ENCODE peak calls at places on chromosomes 6 and 20, in nine cellular contexts. W is mucosa of descending colon, Q is left ventricle myocardium inferior, B is HFF-Myc, M is neural crest cell, E is GM12865, H is SK-N-SH, C is psoas muscle, X is PC-9. Y is an unnamed sample.

GRCh38 chr6:168675375-168675774 is 234.4 kb downstream of the SMOC2 start:
- DNase-seq in W (no peak), H (no peak), C (no peak), E (no peak), M (no peak), X (no peak), B (no peak), Q (no peak), Y (no peak)

GRCh38 chr6:31495580-31495979 is 2.4 kb upstream of the MICB start:
- DNase-seq in E (peak), B (no peak), H (no peak), X (peak), Q (no peak), M (no peak), W (no peak), C (no peak), Y (peak)

GRCh38 chr6:105482227-105482839 is 79.5 kb upstream of the PREP start:
- DNase-seq in H (no peak), X (no peak), E (peak), B (no peak), M (no peak), Q (peak), W (peak), C (peak), Y (no peak)

GRCh38 chr6:24599686-24600399 is 46.1 kb downstream of the KIAA0319 start:
- DNase-seq in X (no peak), C (no peak), Q (no peak), E (no peak), M (no peak), W (no peak), H (no peak), B (no peak), Y (no peak)

GRCh38 chr6:138231399-138231886 is 13.2 kb upstream of the PBOV1 start:
- DNase-seq in E (no peak), W (peak), C (no peak), X (peak), H (no peak), M (no peak), Q (no peak), B (no peak), Y (no peak)

GRCh38 chr20:40532103-40532502 is 156.9 kb downstream of the MAFB start:
- DNase-seq in X (peak), E (peak), Q (no peak), M (no peak), H (no peak), B (no peak), W (no peak), C (no peak), Y (no peak)

GRCh38 chr20:21053002-21053762 is 53.0 kb downstream of the LINC00237 start:
- DNase-seq in C (no peak), W (no peak), H (peak), E (no peak), B (no peak), M (peak), X (no peak), Q (no peak), Y (no peak)

GRCh38 chr6:56593801-56594318 is 48.8 kb downstream of the DST start:
- DNase-seq in M (no peak), X (no peak), Q (no peak), B (no peak), E (peak), W (no peak), C (no peak), H (no peak), Y (no peak)

GRCh38 chr6:117352466-117353081 is 73.2 kb downstream of the ROS1 start:
- DNase-seq in C (no peak), B (no peak), X (no peak), E (peak), M (no peak), Q (no peak), H (no peak), W (peak), Y (peak)

GRCh38 chr6:21500894-21501293 is 92.7 kb upstream of the SOX4 start:
- DNase-seq in E (no peak), X (no peak), M (no peak), W (peak), B (no peak), H (no peak), C (no peak), Q (no peak), Y (no peak)

GRCh38 chr20:36157610-36158009 is 3.1 kb downstream of the EPB41L1 start:
- DNase-seq in X (no peak), M (no peak), C (peak), Q (no peak), E (no peak), B (no peak), H (no peak), W (no peak), Y (no peak)

GRCh38 chr6:145295746-145296145 is 439.6 kb downstream of the EPM2A start:
- DNase-seq in B (no peak), X (no peak), Q (no peak), E (no peak), H (no peak), M (no peak), C (no peak), W (no peak), Y (no peak)

GRCh38 chr20:60000271-60001026 is 42.2 kb downstream of the CDH26 start:
- DNase-seq in C (no peak), H (no peak), Q (no peak), W (no peak), M (no peak), E (no peak), B (no peak), X (no peak), Y (no peak)

GRCh38 chr6:111417181-111417585 is 65.8 kb downstream of the REV3L start:
- DNase-seq in E (no peak), C (no peak), B (no peak), W (peak), Q (no peak), X (no peak), M (no peak), H (peak), Y (peak)

GRCh38 chr20:6838181-6838826 is 70.8 kb downstream of the BMP2 start:
- DNase-seq in M (no peak), X (no peak), E (peak), C (no peak), B (no peak), H (no peak), W (no peak), Q (no peak), Y (no peak)

GRCh38 chr6:19691465-19692167 is 145.6 kb upstream of the ID4 start:
- DNase-seq in Q (no peak), E (no peak), X (no peak), C (no peak), W (no peak), M (peak), H (peak), B (no peak), Y (no peak)

GRCh38 chr6:5582758-5583157 is 321.4 kb downstream of the FARS2 start:
- DNase-seq in C (no peak), E (no peak), X (no peak), Q (no peak), W (no peak), B (no peak), H (no peak), M (no peak), Y (no peak)

GRCh38 chr6:20846602-20847028 is 312.4 kb downstream of the CDKAL1 start:
- DNase-seq in E (peak), C (no peak), Q (no peak), H (no peak), M (no peak), W (no peak), X (no peak), B (no peak), Y (no peak)

GRCh38 chr6:100479180-100480035 is 14.7 kb upstream of the SIM1 start:
- DNase-seq in M (no peak), C (no peak), W (no peak), B (no peak), Q (no peak), H (no peak), X (no peak), E (peak), Y (peak)

GRCh38 chr20:61440548-61441055 is 188.5 kb downstream of the CDH4 start:
- DNase-seq in C (no peak), W (no peak), E (no peak), H (no peak), Q (no peak), M (no peak), X (no peak), B (no peak), Y (no peak)

GRCh38 chr6:43919774-43920173 is 149.8 kb downstream of the VEGFA start:
- DNase-seq in Q (no peak), H (no peak), B (no peak), C (no peak), W (no peak), X (no peak), M (no peak), E (no peak), Y (no peak)

GRCh38 chr6:35898003-35898402 is 22.9 kb downstream of the SRPK1 start:
- DNase-seq in H (no peak), Q (no peak), X (no peak), B (no peak), C (no peak), E (no peak), W (no peak), M (no peak), Y (no peak)

GRCh38 chr20:19713851-19714716 is 44.0 kb upstream of the RIN2 start:
- DNase-seq in E (no peak), B (no peak), H (no peak), C (no peak), Q (no peak), W (peak), X (no peak), M (no peak), Y (no peak)

GRCh38 chr6:169070506-169071176 is 183.0 kb downstream of the THBS2 start:
- DNase-seq in H (no peak), C (peak), M (no peak), W (peak), B (peak), E (no peak), Q (peak), X (peak), Y (peak)

GRCh38 chr6:45423901-45424627 is 46.3 kb upstream of the SUPT3H start:
- DNase-seq in C (peak), W (no peak), M (peak), B (no peak), H (peak), X (no peak), E (peak), Q (peak), Y (no peak)

GRCh38 chr6:33702345-33702977 is 9.0 kb downstream of the UQCC2 start:
- DNase-seq in M (no peak), C (no peak), E (peak), B (no peak), X (no peak), Q (no peak), W (no peak), H (peak), Y (peak)
- TF ChIP-seq CTCF in M (peak), C (peak), E (peak), B (peak), X (peak), Q (peak), W (no peak), H (peak), Y (peak)

DNA sequence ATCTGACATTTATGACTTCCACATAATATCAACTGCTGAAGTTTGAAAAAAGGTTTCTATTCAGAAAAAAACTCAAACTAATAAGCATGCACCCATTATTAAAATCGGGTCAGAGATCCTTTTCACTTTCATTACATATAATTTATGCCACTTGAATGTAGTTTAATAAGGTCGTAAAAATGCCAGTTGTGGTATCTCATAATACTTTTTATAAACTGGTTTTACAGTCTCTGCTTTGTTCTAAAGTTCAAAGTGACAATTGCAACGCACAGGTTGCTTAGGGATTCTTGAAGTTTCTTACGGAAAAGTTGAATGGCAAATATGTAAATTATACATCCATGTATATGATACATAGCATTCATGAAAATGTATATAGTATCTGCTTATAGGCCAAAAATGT is 229.4 kb upstream of the CEP162 start:
- DNase-seq in B (no peak), E (no peak), M (no peak), H (no peak), Q (no peak), C (no peak), W (no peak), X (no peak), Y (no peak)
- TF ChIP-seq CTCF in B (no peak), E (no peak), M (no peak), H (no peak), Q (no peak), C (no peak), W (no peak), X (no peak), Y (no peak)

GRCh38 chr20:63539441-63540370 is 2.5 kb upstream of the PTK6 start:
- DNase-seq in H (no peak), B (no peak), X (no peak), C (no peak), E (no peak), W (no peak), M (no peak), Q (no peak), Y (no peak)

GRCh38 chr20:63539092-63539430 is 1.9 kb upstream of the PTK6 start:
- DNase-seq in B (no peak), Q (no peak), X (no peak), H (no peak), C (no peak), M (no peak), W (no peak), E (no peak), Y (no peak)

GRCh38 chr20:63541371-63541770 is 4.2 kb upstream of the PTK6 start:
- DNase-seq in X (no peak), B (no peak), Q (no peak), C (no peak), E (no peak), H (no peak), M (no peak), W (no peak), Y (no peak)

GRCh38 chr20:63542031-63542559 is 4.9 kb upstream of the PTK6 start:
- DNase-seq in B (no peak), Q (no peak), E (peak), H (no peak), X (peak), C (no peak), W (no peak), M (no peak), Y (no peak)

GRCh38 chr20:63540417-63541186 is 3.4 kb upstream of the PTK6 start:
- DNase-seq in Q (no peak), W (no peak), C (no peak), E (no peak), M (no peak), X (no peak), H (peak), B (no peak), Y (no peak)
- TF ChIP-seq CTCF in Q (no peak), W (no peak), C (no peak), E (no peak), M (no peak), X (no peak), H (no peak), B (no peak), Y (no peak)

DNA sequence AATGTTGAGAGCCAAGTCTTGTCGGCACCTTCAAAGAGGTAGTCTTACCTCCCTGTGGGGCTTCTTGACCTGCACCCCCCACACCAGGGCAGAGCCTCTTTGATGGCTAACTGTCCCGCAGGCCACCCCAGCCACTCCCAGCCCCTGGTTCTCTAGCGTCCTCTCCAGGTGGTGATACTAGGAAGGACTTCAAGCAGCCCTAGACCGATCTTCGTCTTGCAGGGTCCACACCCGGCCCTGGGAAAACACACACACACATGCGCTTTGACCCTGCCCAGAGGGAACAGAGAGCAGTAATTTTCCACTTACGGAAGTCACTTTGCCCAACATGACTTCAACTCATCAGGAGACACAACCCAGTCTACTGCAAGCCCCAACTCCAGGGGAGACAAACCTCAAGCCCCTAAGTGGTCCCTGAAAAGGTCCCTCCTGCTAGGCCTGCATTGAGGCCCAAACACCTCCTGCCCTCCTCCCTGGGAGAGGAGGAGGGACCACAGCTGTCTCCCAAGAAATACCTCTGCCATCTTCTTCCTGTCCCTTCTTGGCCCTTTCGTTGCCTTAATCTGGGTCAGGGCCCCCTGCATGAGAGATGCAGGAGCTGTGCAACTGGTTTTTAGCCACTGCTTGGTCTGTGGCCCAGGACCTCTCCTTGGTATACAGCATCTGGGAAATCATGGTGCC is 2.9 kb upstream of the BPIFB1 start:
- DNase-seq in W (no peak), H (no peak), E (no peak), X (no peak), C (no peak), Q (no peak), B (no peak), M (no peak), Y (no peak)
- TF ChIP-seq CTCF in W (no peak), H (no peak), E (no peak), X (no peak), C (no peak), Q (no peak), B (no peak), M (no peak), Y (no peak)

GRCh38 chr6:8536122-8536521 is 100.8 kb upstream of the SLC35B3 start:
- DNase-seq in X (no peak), Q (no peak), H (no peak), B (no peak), C (no peak), M (no peak), W (no peak), E (no peak), Y (no peak)
- TF ChIP-seq CTCF in X (no peak), Q (no peak), H (no peak), B (no peak), C (no peak), M (no peak), W (no peak), E (no peak), Y (no peak)

DNA sequence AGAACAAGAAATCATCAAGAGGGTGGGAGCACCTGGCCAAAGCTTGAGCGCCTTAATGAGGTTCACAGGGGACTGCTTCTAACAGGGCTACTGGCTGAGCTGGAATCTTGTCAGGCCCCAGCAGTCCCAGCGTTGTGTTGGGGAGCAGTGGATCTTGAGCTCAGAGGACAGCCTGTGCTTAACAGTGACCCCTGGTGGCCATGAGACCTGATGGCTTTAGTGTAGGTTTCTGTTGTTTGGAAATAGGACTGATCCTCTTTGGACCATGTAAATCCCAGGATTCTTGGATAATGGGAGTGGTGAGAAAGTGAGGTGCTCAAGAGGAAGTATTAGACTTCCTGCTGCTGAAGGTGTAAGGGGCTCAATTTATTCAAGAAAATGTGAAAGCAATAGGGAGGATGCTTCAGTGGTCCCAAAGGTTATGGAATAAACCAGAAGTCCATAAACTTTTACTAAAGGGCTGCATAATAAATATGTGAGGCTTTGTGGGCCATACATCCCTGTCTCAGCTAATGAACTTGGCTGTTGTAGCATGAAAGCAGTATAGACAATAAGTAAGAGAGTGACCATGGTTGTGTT is 216.2 kb downstream of the NFATC2 start:
- DNase-seq in E (peak), X (no peak), Q (peak), B (no peak), H (peak), C (no peak), W (peak), M (peak), Y (peak)
- TF ChIP-seq CTCF in E (peak), X (peak), Q (peak), B (peak), H (peak), C (no peak), W (no peak), M (peak), Y (peak)

GRCh38 chr6:136383271-136383670 is 93.6 kb upstream of the BCLAF1 start:
- DNase-seq in W (no peak), X (no peak), C (no peak), E (no peak), Q (no peak), M (no peak), H (no peak), B (no peak), Y (no peak)

GRCh38 chr6:136382676-136383075 is 93.0 kb upstream of the BCLAF1 start:
- DNase-seq in X (no peak), E (no peak), M (no peak), H (no peak), C (no peak), W (no peak), B (no peak), Q (no peak), Y (no peak)

DNA sequence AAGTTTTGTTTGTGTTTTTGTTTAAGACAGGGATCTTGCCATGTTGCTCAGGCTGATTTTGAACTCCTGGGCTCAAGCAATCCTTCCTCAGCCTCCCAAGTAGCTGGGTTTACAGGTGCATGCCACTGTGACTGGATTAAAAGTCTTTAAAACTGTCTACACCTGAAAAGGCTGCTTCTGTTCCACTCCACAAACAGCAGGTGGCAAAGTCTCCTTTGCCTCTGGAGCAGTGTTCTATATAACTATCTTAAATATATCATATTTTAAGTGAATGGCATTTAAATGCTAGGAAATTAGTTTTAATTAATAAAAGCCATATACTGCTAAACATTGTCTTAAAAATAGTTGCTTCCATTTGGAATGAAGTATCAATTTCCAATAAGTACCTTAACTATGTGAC is 89.2 kb upstream of the BCLAF1 start:
- DNase-seq in C (no peak), H (no peak), B (no peak), E (no peak), M (no peak), Q (no peak), X (no peak), W (peak), Y (no peak)
- TF ChIP-seq CTCF in C (no peak), H (peak), B (no peak), E (no peak), M (no peak), Q (peak), X (peak), W (no peak), Y (peak)